ENCODE peak calls at places on chromosomes 7 and 10, in ten cellular contexts. One of them, this sample, is unnamed.

GRCh38 chr10:33067481-33067880 is 109.5 kb upstream of the ITGB1 start:
- DNase-seq in CD8-positive, alpha-beta T cell: no peak
- DNase-seq in HCT116: no peak
- DNase-seq in fibroblast of lung: peak; percentile 45
- DNase-seq in tibial artery: no peak
- DNase-seq in cardiac muscle cell: peak; percentile 58
- DNase-seq in stomach: no peak
- DNase-seq in colonic mucosa: no peak
- DNase-seq in H7: no peak
- DNase-seq in aorta: no peak
- DNase-seq in this sample: no peak

GRCh38 chr7:156618791-156619367 is 21.7 kb upstream of the RNF32 start:
- DNase-seq in CD8-positive, alpha-beta T cell: no peak
- DNase-seq in HCT116: no peak
- DNase-seq in fibroblast of lung: no peak
- DNase-seq in tibial artery: no peak
- DNase-seq in cardiac muscle cell: no peak
- DNase-seq in stomach: no peak
- DNase-seq in colonic mucosa: no peak
- DNase-seq in H7: peak; percentile 60
- DNase-seq in aorta: peak; percentile 70
- DNase-seq in this sample: no peak

GRCh38 chr7:12291870-12292269 is 80.8 kb downstream of the TMEM106B start:
- DNase-seq in CD8-positive, alpha-beta T cell: no peak
- DNase-seq in HCT116: no peak
- DNase-seq in fibroblast of lung: no peak
- DNase-seq in tibial artery: no peak
- DNase-seq in cardiac muscle cell: no peak
- DNase-seq in stomach: no peak
- DNase-seq in colonic mucosa: no peak
- DNase-seq in H7: no peak
- DNase-seq in aorta: no peak
- DNase-seq in this sample: no peak

GRCh38 chr7:75762350-75762917 is 9.6 kb downstream of the CCL26 start:
- DNase-seq in CD8-positive, alpha-beta T cell: no peak
- DNase-seq in HCT116: peak; percentile 40
- DNase-seq in fibroblast of lung: peak; percentile 64
- DNase-seq in tibial artery: no peak
- DNase-seq in cardiac muscle cell: peak; percentile 86
- DNase-seq in stomach: no peak
- DNase-seq in colonic mucosa: no peak
- DNase-seq in H7: peak; percentile 82
- DNase-seq in aorta: no peak
- DNase-seq in this sample: no peak

GRCh38 chr7:123533929-123534382 is 439 bp downstream of the IQUB start:
- DNase-seq in CD8-positive, alpha-beta T cell: peak; percentile 31
- DNase-seq in HCT116: no peak
- DNase-seq in fibroblast of lung: no peak
- DNase-seq in tibial artery: no peak
- DNase-seq in cardiac muscle cell: no peak
- DNase-seq in stomach: no peak
- DNase-seq in colonic mucosa: peak; percentile 26
- DNase-seq in H7: no peak
- DNase-seq in aorta: no peak
- DNase-seq in this sample: no peak

GRCh38 chr10:13351340-13351915 is 3.3 kb upstream of the SEPHS1 start:
- DNase-seq in CD8-positive, alpha-beta T cell: peak; percentile 72
- DNase-seq in HCT116: no peak
- DNase-seq in fibroblast of lung: no peak
- DNase-seq in tibial artery: no peak
- DNase-seq in cardiac muscle cell: no peak
- DNase-seq in stomach: no peak
- DNase-seq in colonic mucosa: no peak
- DNase-seq in H7: peak; percentile 65
- DNase-seq in aorta: no peak
- DNase-seq in this sample: no peak

GRCh38 chr10:130430852-130431704 is 294.9 kb downstream of the GLRX3 start:
- DNase-seq in CD8-positive, alpha-beta T cell: no peak
- DNase-seq in HCT116: no peak
- DNase-seq in fibroblast of lung: no peak
- DNase-seq in tibial artery: no peak
- DNase-seq in cardiac muscle cell: no peak
- DNase-seq in stomach: no peak
- DNase-seq in colonic mucosa: no peak
- DNase-seq in H7: no peak
- DNase-seq in aorta: no peak
- DNase-seq in this sample: no peak

GRCh38 chr7:149819961-149820340 is 18.2 kb upstream of the ZNF862 start:
- DNase-seq in CD8-positive, alpha-beta T cell: no peak
- DNase-seq in HCT116: no peak
- DNase-seq in fibroblast of lung: no peak
- DNase-seq in tibial artery: no peak
- DNase-seq in cardiac muscle cell: no peak
- DNase-seq in stomach: no peak
- DNase-seq in colonic mucosa: no peak
- DNase-seq in H7: no peak
- DNase-seq in aorta: peak; percentile 49
- DNase-seq in this sample: peak; percentile 6

DNA sequence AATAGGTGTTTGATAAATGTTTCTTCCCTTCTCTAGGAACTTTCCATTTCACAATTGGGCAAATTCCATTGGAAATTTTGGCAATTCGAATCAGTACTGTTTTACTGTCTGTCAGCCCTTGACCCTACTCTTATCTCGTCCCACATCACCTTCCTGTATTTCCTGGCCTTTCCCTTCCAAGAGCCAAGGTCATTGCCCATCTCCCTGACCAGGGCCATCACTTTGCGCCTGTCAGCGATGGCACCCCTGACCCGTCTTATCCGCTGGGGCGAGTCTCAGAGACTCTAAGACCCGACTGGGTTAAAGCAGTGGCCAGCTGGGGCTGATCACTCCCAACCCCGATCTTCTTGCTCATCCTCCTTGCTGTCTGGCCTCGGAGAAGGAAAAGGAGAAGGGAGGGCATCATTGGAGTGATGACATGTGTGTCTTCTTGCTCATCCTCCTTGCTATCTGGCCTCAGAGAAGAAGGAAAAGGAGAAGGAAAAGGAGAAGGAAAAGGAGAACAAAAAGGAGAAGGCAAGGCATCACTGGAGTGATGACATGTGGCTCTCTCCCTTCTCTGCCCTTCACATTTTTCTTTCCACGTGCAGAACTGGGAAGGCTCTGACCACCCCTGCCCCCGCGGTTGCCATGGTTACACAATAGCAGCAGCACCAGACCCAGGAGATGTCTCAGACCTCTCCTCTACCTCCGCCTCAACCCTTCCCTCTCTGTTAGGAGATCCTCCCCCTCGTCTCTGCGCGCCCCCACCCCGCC is 2.1 kb downstream of the SEMA3D start:
- DNase-seq in CD8-positive, alpha-beta T cell: peak; percentile 8
- DNase-seq in HCT116: no peak
- DNase-seq in fibroblast of lung: peak; percentile 47
- DNase-seq in tibial artery: peak; percentile 70
- DNase-seq in cardiac muscle cell: peak; percentile 73
- DNase-seq in stomach: no peak
- DNase-seq in colonic mucosa: peak; percentile 22
- DNase-seq in H7: peak; percentile 65
- DNase-seq in aorta: peak; percentile 86
- DNase-seq in this sample: peak; percentile 32
- H3K27me3 ChIP-seq in CD8-positive, alpha-beta T cell: peaks cover 5% of the 10 kb centered on the region
- H3K27me3 ChIP-seq in HCT116: no peaks in the 10 kb centered on the region
- H3K27me3 ChIP-seq in fibroblast of lung: no peaks in the 10 kb centered on the region
- H3K27me3 ChIP-seq in tibial artery: no peaks in the 10 kb centered on the region
- H3K27me3 ChIP-seq in cardiac muscle cell: peaks cover 54% of the 10 kb centered on the region
- H3K27me3 ChIP-seq in stomach: no peaks in the 10 kb centered on the region
- H3K27me3 ChIP-seq in colonic mucosa: peaks cover 21% of the 10 kb centered on the region
- H3K27me3 ChIP-seq in H7: peaks cover 36% of the 10 kb centered on the region
- H3K27me3 ChIP-seq in aorta: no peaks in the 10 kb centered on the region
- H3K27me3 ChIP-seq in this sample: no peaks in the 10 kb centered on the region

GRCh38 chr10:18665079-18665478 is 5.8 kb downstream of the ARL5B start:
- DNase-seq in CD8-positive, alpha-beta T cell: no peak
- DNase-seq in HCT116: no peak
- DNase-seq in fibroblast of lung: no peak
- DNase-seq in tibial artery: no peak
- DNase-seq in cardiac muscle cell: no peak
- DNase-seq in stomach: no peak
- DNase-seq in colonic mucosa: no peak
- DNase-seq in H7: no peak
- DNase-seq in aorta: no peak
- DNase-seq in this sample: no peak

GRCh38 chr10:18668026-18668425 is 8.8 kb downstream of the ARL5B start:
- DNase-seq in CD8-positive, alpha-beta T cell: no peak
- DNase-seq in HCT116: no peak
- DNase-seq in fibroblast of lung: no peak
- DNase-seq in tibial artery: no peak
- DNase-seq in cardiac muscle cell: no peak
- DNase-seq in stomach: no peak
- DNase-seq in colonic mucosa: no peak
- DNase-seq in H7: no peak
- DNase-seq in aorta: no peak
- DNase-seq in this sample: no peak

GRCh38 chr10:18660816-18661431 is 1.7 kb downstream of the ARL5B start:
- DNase-seq in CD8-positive, alpha-beta T cell: no peak
- DNase-seq in HCT116: no peak
- DNase-seq in fibroblast of lung: no peak
- DNase-seq in tibial artery: no peak
- DNase-seq in cardiac muscle cell: no peak
- DNase-seq in stomach: no peak
- DNase-seq in colonic mucosa: no peak
- DNase-seq in H7: no peak
- DNase-seq in aorta: no peak
- DNase-seq in this sample: no peak

GRCh38 chr10:18666810-18667209 is 7.6 kb downstream of the ARL5B start:
- DNase-seq in CD8-positive, alpha-beta T cell: no peak
- DNase-seq in HCT116: no peak
- DNase-seq in fibroblast of lung: peak; percentile 88
- DNase-seq in tibial artery: no peak
- DNase-seq in cardiac muscle cell: peak; percentile 61
- DNase-seq in stomach: no peak
- DNase-seq in colonic mucosa: no peak
- DNase-seq in H7: no peak
- DNase-seq in aorta: no peak
- DNase-seq in this sample: no peak

DNA sequence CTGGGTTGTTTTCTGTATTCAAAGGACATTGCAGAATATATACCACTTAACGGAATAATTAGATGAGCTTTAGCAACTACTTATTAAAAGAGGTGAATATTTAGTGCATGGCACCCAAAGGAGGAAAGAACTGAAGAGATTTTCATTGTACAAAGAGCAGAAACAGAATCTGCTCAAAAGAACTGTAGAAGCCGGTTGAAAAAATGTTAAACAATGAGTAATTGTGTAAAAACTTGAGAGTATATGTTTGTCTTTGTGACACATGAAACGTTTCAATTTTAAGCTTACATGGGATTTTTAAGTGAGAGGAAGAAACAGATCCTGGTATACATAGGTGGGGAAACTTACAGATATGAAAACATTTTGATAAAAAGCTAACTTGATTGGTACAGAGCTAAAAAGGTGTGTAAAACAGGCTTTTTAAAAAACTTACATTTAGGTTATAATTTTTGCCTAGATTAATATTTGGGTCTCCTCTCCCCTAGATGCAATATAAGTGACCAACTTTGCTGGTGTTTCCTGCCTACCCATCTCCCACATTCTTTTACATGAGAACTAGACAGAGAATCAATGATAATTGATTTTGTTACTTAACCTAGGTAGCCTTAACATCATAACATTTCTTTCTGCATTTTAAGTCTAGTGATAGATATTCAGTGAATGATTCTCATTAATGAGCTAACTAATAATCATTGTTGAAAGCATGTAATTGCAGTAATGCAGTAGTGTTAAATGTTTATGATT is 6.8 kb downstream of the ARL5B start:
- DNase-seq in CD8-positive, alpha-beta T cell: no peak
- DNase-seq in HCT116: no peak
- DNase-seq in fibroblast of lung: peak; percentile 51
- DNase-seq in tibial artery: no peak
- DNase-seq in cardiac muscle cell: no peak
- DNase-seq in stomach: no peak
- DNase-seq in colonic mucosa: no peak
- DNase-seq in H7: no peak
- DNase-seq in aorta: no peak
- DNase-seq in this sample: no peak
- H3K4me3 ChIP-seq in CD8-positive, alpha-beta T cell: no peak overlapping the region
- H3K4me3 ChIP-seq in HCT116: no peak overlapping the region
- H3K4me3 ChIP-seq in fibroblast of lung: no peak overlapping the region
- H3K4me3 ChIP-seq in tibial artery: no peak overlapping the region
- H3K4me3 ChIP-seq in cardiac muscle cell: no peak overlapping the region
- H3K4me3 ChIP-seq in stomach: no peak overlapping the region
- H3K4me3 ChIP-seq in colonic mucosa: no peak overlapping the region
- H3K4me3 ChIP-seq in H7: no peak overlapping the region
- H3K4me3 ChIP-seq in aorta: no peak overlapping the region
- H3K4me3 ChIP-seq in this sample: no peak overlapping the region

DNA sequence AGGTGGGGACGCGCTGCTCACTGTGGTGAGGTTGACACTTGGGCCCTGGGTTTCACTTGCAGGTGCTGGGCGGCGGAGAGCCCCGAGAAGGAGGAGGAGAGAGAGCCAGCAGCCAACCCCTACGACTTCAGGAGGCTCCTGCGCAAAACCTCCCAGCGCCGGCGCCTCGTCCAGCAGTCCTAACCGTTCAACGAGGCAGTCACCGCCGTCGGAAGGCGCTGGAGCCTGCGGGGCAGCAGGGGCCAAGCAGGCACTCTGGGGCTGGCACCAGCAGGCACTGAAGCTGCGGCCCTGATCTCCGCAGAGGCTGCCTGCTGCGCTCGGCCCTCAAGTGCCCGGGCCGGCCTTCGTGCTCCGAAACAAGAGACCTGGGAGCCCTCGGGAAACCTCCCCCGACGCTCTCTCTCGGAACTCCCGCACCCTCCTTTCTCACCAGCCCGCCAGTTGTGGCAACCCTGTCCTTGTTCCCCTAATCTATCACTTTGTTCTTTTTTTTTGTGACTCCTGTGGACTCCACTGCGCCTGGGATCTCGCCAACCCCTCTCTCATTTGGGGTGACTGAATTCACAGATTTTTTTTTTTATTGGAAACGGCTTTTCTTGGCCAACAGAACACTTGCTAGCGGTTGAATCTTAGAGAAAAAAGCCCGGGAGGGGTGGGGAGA is 4.7 kb upstream of the GAD2 start:
- DNase-seq in CD8-positive, alpha-beta T cell: no peak
- DNase-seq in HCT116: no peak
- DNase-seq in fibroblast of lung: no peak
- DNase-seq in tibial artery: no peak
- DNase-seq in cardiac muscle cell: no peak
- DNase-seq in stomach: no peak
- DNase-seq in colonic mucosa: no peak
- DNase-seq in H7: peak; percentile 70
- DNase-seq in aorta: no peak
- DNase-seq in this sample: no peak
- H3K27me3 ChIP-seq in CD8-positive, alpha-beta T cell: peaks cover 32% of the 10 kb centered on the region
- H3K27me3 ChIP-seq in HCT116: peaks cover 9% of the 10 kb centered on the region
- H3K27me3 ChIP-seq in fibroblast of lung: peaks cover 4% of the 10 kb centered on the region
- H3K27me3 ChIP-seq in tibial artery: no peaks in the 10 kb centered on the region
- H3K27me3 ChIP-seq in cardiac muscle cell: peaks cover 89% of the 10 kb centered on the region
- H3K27me3 ChIP-seq in stomach: peaks cover 4% of the 10 kb centered on the region
- H3K27me3 ChIP-seq in colonic mucosa: peaks cover 42% of the 10 kb centered on the region
- H3K27me3 ChIP-seq in H7: peaks cover 66% of the 10 kb centered on the region
- H3K27me3 ChIP-seq in aorta: peaks cover 5% of the 10 kb centered on the region
- H3K27me3 ChIP-seq in this sample: peaks cover 25% of the 10 kb centered on the region

DNA sequence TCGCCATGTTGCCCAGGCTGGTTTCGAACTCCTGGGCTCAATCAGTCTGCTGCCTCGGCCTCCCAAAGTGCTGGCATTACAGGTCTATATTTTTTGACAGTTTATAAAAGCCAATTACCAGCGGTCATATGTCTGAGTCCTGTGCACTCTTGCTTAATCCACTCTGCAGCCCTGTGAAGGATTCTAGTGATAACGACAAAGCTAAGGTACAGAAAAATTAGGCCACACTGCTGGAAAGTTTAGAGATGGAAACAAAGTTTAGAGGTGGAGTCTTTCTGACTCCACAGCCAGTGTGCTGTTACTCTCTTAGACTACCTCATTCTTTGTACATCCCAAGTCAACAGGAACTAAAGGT is 707 bp downstream of the PTER start:
- DNase-seq in CD8-positive, alpha-beta T cell: no peak
- DNase-seq in HCT116: no peak
- DNase-seq in fibroblast of lung: no peak
- DNase-seq in tibial artery: no peak
- DNase-seq in cardiac muscle cell: peak; percentile 2
- DNase-seq in stomach: no peak
- DNase-seq in colonic mucosa: no peak
- DNase-seq in H7: no peak
- DNase-seq in aorta: no peak
- DNase-seq in this sample: no peak
- H3K4me3 ChIP-seq in CD8-positive, alpha-beta T cell: peak overlapping the region; percentile 79
- H3K4me3 ChIP-seq in HCT116: peak overlapping the region; percentile 67
- H3K4me3 ChIP-seq in fibroblast of lung: peak overlapping the region; percentile 67
- H3K4me3 ChIP-seq in tibial artery: peak overlapping the region; percentile 59
- H3K4me3 ChIP-seq in cardiac muscle cell: peak overlapping the region; percentile 31
- H3K4me3 ChIP-seq in stomach: peak overlapping the region; percentile 69
- H3K4me3 ChIP-seq in colonic mucosa: peak overlapping the region; percentile 52
- H3K4me3 ChIP-seq in H7: no peak overlapping the region
- H3K4me3 ChIP-seq in aorta: no peak overlapping the region
- H3K4me3 ChIP-seq in this sample: peak overlapping the region; percentile 92

This sample was measured in psoas muscle.